ENCODE peak calls at places on chromosomes 4 and X, in four cellular contexts. T, F, W and M are unnamed samples. For H3K9me3, the result is how much of the 10 kb centered on the place peaks cover.

GRCh38 chrX:100413231-100413630 is 3.2 kb upstream of the PCDH19 start:
- DNase-seq in T (peak), F (peak), W (peak), M (peak)

GRCh38 chr4:113469926-113470325 is 291.6 kb downstream of the CAMK2D start:
- DNase-seq in T (no peak), F (peak), W (no peak), M (no peak)

GRCh38 chrX:20244936-20245335 is 21.8 kb downstream of the RPS6KA3 start:
- DNase-seq in T (no peak), W (peak), F (no peak), M (no peak)

GRCh38 chr4:82780398-82781231 is 18.0 kb downstream of the SCD5 start:
- DNase-seq in W (peak), T (no peak), F (peak), M (no peak)

GRCh38 chr4:15778742-15779231 is 659 bp downstream of the CD38 start:
- DNase-seq in F (no peak), T (no peak), W (peak), M (no peak)

GRCh38 chr4:23685481-23685880 is 204.4 kb downstream of the PPARGC1A start:
- DNase-seq in T (no peak), W (no peak), F (no peak), M (no peak)

GRCh38 chr4:7710576-7711329 is 228.9 kb downstream of the AFAP1 start:
- DNase-seq in F (no peak), W (no peak), T (no peak), M (no peak)

GRCh38 chr4:57091657-57092162 is 18.5 kb downstream of the IGFBP7 start:
- DNase-seq in T (no peak), W (no peak), F (no peak), M (no peak)

GRCh38 chr4:123286903-123287466 is 109.6 kb upstream of the SPRY1 start:
- DNase-seq in T (no peak), F (no peak), W (no peak), M (no peak)

GRCh38 chrX:150158554-150159332 is 204.4 kb upstream of the MAMLD1 start:
- DNase-seq in F (no peak), T (no peak), W (no peak), M (no peak)

GRCh38 chr4:184250795-184251679 is 33.4 kb upstream of the ENPP6 start:
- DNase-seq in T (no peak), W (peak), F (peak), M (peak)

GRCh38 chr4:38094419-38094818 is 134.2 kb downstream of the PTTG2 start:
- DNase-seq in T (no peak), F (no peak), W (no peak), M (no peak)

GRCh38 chr4:74218201-74218600 is 60.3 kb downstream of the MTHFD2L start:
- DNase-seq in W (peak), F (no peak), T (no peak), M (no peak)

GRCh38 chrX:75156537-75156945 is 458 bp upstream of the ABCB7 start:
- DNase-seq in T (no peak), W (peak), F (no peak), M (no peak)

GRCh38 chr4:1077711-1078477 is 35.5 kb downstream of the RNF212 start:
- DNase-seq in F (no peak), T (no peak), W (no peak), M (no peak)

GRCh38 chrX:45845142-45845541 is 644.5 kb upstream of the DIPK2B start:
- DNase-seq in T (no peak), F (no peak), W (no peak), M (no peak)

GRCh38 chr4:130747842-130748241 is 1651.9 kb downstream of the C4orf33 start:
- DNase-seq in T (no peak), F (no peak), W (peak), M (no peak)

GRCh38 chr4:82268826-82269193 is 105.0 kb downstream of the HNRNPD start:
- DNase-seq in W (no peak), F (no peak), T (no peak), M (no peak)

GRCh38 chr4:1354983-1355275 is 7.9 kb downstream of the UVSSA start:
- DNase-seq in W (no peak), T (no peak), F (no peak), M (no peak)

GRCh38 chrX:154429708-154430107 is 1.2 kb downstream of the ATP6AP1 start:
- DNase-seq in F (no peak), T (no peak), W (no peak), M (no peak)

GRCh38 chrX:143437439-143437838 is 79.8 kb downstream of the SPANXN3 start:
- DNase-seq in F (no peak), W (no peak), T (no peak), M (peak)

GRCh38 chr4:168480991-168481588 is 798 bp upstream of the DDX60L start:
- DNase-seq in F (peak), W (peak), T (peak), M (no peak)

GRCh38 chrX:9538544-9539045 is 73.7 kb downstream of the TBL1X start:
- DNase-seq in F (peak), T (no peak), W (no peak), M (no peak)

GRCh38 chr4:86977621-86978184 is 42.9 kb downstream of the AFF1 start:
- DNase-seq in W (peak), F (peak), T (peak), M (no peak)

GRCh38 chr4:100984901-100985300 is 362.4 kb downstream of the PPP3CA start:
- DNase-seq in F (no peak), W (peak), T (no peak), M (no peak)

GRCh38 chr4:159414305-159414704 is 311.4 kb downstream of the RAPGEF2 start:
- DNase-seq in F (no peak), T (no peak), W (no peak), M (no peak)

GRCh38 chr4:159413252-159413941 is 310.5 kb downstream of the RAPGEF2 start:
- DNase-seq in W (peak), T (no peak), F (no peak), M (no peak)

GRCh38 chr4:159416073-159416472 is 313.2 kb downstream of the RAPGEF2 start:
- DNase-seq in T (no peak), F (peak), W (no peak), M (no peak)

DNA sequence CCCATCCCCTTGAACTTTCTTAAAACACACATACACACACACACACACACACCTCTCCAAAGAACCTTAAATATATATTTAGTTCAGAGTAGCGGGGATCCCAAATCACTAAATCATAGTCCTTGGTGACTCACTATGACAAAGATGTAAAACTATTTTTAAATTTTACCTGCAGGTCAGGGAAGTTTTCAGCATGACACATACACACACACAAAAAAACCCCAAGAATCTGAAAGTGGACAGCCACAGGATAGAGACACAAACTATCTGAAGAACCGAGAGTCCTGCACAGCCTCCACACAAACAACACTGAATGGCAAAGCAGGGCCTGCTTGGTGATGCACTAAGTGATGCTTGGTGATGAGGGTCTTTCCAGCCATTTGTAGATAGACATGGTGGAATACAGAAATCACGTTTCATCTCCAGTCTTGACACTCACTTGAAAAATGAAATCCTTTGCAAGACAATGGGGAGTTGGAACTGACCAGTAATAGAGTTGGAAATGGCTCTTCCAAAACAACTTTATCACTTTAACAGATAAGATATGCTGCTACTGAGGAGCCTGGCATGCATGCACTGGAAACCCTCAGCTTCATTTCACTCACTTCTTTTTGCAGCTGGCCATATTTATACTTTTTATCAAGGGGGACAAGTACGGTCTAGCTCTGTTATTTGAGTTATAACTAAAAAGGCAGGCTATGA is 307.3 kb downstream of the RAPGEF2 start:
- DNase-seq in W (peak), T (no peak), F (no peak), M (no peak)
- H3K4me2 ChIP-seq in W (peak), T (no peak), F (no peak), M (no peak)

DNA sequence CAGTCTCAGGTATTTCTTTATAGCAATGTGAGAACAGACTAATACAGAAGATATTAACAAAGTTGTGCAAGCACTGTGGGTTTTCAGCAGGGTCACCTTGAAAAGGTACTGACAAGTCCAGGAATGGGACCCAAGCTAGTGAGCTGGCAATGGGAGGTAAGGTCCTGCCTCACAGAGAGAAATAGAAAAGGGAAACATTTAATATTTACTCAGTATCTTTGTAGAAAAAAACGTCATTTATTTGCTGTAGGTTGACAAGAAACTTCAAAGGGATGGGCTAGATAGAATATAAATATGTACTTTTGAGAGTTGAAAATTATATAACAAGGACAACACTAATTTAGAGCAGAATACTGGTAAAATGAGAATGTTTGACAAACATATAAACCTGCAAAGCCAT is 89.0 kb downstream of the GPRIN3 start:
- DNase-seq in T (no peak), W (no peak), F (peak), M (no peak)
- H3K9me3 ChIP-seq in T (under half), W (under half), F (under half), M (under half)

GRCh38 chr4:119207051-119207450 is 5.5 kb upstream of the USP53 start:
- DNase-seq in W (peak), T (no peak), F (no peak), M (no peak)

GRCh38 chr4:119211856-119212250 is 660 bp upstream of the USP53 start:
- DNase-seq in W (no peak), F (peak), T (no peak), M (no peak)

GRCh38 chr4:119210760-119211159 is 1.8 kb upstream of the USP53 start:
- DNase-seq in F (no peak), W (no peak), T (no peak), M (no peak)

GRCh38 chr4:119209586-119209985 is 2.9 kb upstream of the USP53 start:
- DNase-seq in T (no peak), W (no peak), F (no peak), M (no peak)

GRCh38 chr4:119209077-119209476 is 3.4 kb upstream of the USP53 start:
- DNase-seq in T (no peak), F (peak), W (peak), M (no peak)
- H3K4me2 ChIP-seq in T (no peak), F (no peak), W (no peak), M (no peak)

GRCh38 chr4:90798948-90799347 is 671.8 kb downstream of the CCSER1 start:
- DNase-seq in T (no peak), W (no peak), F (no peak), M (no peak)
- H3K9me3 ChIP-seq in T (under half), W (under half), F (under half), M (under half)

GRCh38 chr4:54229631-54230478 is 762 bp downstream of the PDGFRA start:
- DNase-seq in W (peak), F (no peak), T (no peak), M (peak)

GRCh38 chr4:54231419-54232150 is 2.5 kb downstream of the PDGFRA start:
- DNase-seq in F (no peak), T (no peak), W (peak), M (peak)

GRCh38 chr4:54228563-54229501 is at the start of gene PDGFRA:
- DNase-seq in W (peak), T (no peak), F (no peak), M (peak)

GRCh38 chr4:54232151-54232688 is 3.1 kb downstream of the PDGFRA start:
- DNase-seq in F (no peak), T (no peak), W (peak), M (peak)

GRCh38 chr4:54230479-54231418 is 1.7 kb downstream of the PDGFRA start:
- DNase-seq in F (no peak), W (peak), T (no peak), M (peak)
- H3K4me2 ChIP-seq in F (no peak), W (peak), T (no peak), M (peak)